ENCODE peak calls at places on chromosomes 4 and X, in seven cellular contexts. E is right cardiac atrium, J is H1, C is HAP-1, F is Peyer's patch, T is left lung, B is mucosa of descending colon. Y is an unnamed sample.

GRCh38 chr4:186227744-186228513 is 622 bp downstream of the KLKB1 start:
- DNase-seq in E (no peak), J (no peak), C (no peak), F (no peak), T (no peak), B (no peak), Y (no peak)

GRCh38 chr4:73451404-73451803 is 15.4 kb downstream of the AFP start:
- DNase-seq in E (no peak), J (no peak), C (no peak), F (no peak), T (no peak), B (no peak), Y (no peak)

GRCh38 chr4:123163501-123163900 is 233.1 kb upstream of the SPRY1 start:
- DNase-seq in E (no peak), J (no peak), C (no peak), F (no peak), T (no peak), B (no peak), Y (no peak)

GRCh38 chr4:91734682-91735081 is 569.1 kb upstream of the GRID2 start:
- DNase-seq in E (no peak), J (no peak), C (no peak), F (no peak), T (no peak), B (no peak), Y (no peak)

GRCh38 chrX:46381630-46382029 is 163.6 kb downstream of the ZNF674 start:
- DNase-seq in E (no peak), J (peak; percentile 46), C (peak; percentile 62), F (no peak), T (no peak), B (peak; percentile 25), Y (peak; percentile 8)

GRCh38 chrX:119758682-119759332 is 419 bp downstream of the SOWAHD start:
- DNase-seq in E (no peak), J (peak; percentile 66), C (no peak), F (peak; percentile 51), T (peak; percentile 87), B (peak; percentile 73), Y (peak; percentile 45)

GRCh38 chr4:28709821-28710330 is 1849.2 kb downstream of the STIM2 start:
- DNase-seq in E (no peak), J (no peak), C (no peak), F (no peak), T (no peak), B (no peak), Y (no peak)

GRCh38 chr4:673349-674091 is 556 bp downstream of the ATP5ME start:
- DNase-seq in E (peak; percentile 67), J (no peak), C (no peak), F (no peak), T (peak; percentile 91), B (peak; percentile 85), Y (no peak)

GRCh38 chrX:39823424-39823823 is 274.3 kb downstream of the BCOR start:
- DNase-seq in E (no peak), J (no peak), C (no peak), F (no peak), T (no peak), B (no peak), Y (no peak)

GRCh38 chrX:39821011-39821708 is 276.6 kb downstream of the BCOR start:
- DNase-seq in E (peak; percentile 37), J (peak; percentile 56), C (peak; percentile 15), F (no peak), T (no peak), B (no peak), Y (no peak)

GRCh38 chrX:39821709-39822095 is 276.1 kb downstream of the BCOR start:
- DNase-seq in E (no peak), J (no peak), C (no peak), F (no peak), T (no peak), B (no peak), Y (no peak)

GRCh38 chrX:39822133-39822748 is 275.5 kb downstream of the BCOR start:
- DNase-seq in E (no peak), J (no peak), C (no peak), F (no peak), T (no peak), B (no peak), Y (no peak)

GRCh38 chrX:39823848-39824247 is 273.9 kb downstream of the BCOR start:
- DNase-seq in E (no peak), J (no peak), C (no peak), F (no peak), T (no peak), B (no peak), Y (no peak)
- H3K4me1 ChIP-seq in E (no peaks in the 10 kb centered on the region), J (peaks cover 14% of the 10 kb centered on the region), C (no peaks in the 10 kb centered on the region), F (no peaks in the 10 kb centered on the region), T (no peaks in the 10 kb centered on the region), B (no peaks in the 10 kb centered on the region), Y (no peaks in the 10 kb centered on the region)

DNA sequence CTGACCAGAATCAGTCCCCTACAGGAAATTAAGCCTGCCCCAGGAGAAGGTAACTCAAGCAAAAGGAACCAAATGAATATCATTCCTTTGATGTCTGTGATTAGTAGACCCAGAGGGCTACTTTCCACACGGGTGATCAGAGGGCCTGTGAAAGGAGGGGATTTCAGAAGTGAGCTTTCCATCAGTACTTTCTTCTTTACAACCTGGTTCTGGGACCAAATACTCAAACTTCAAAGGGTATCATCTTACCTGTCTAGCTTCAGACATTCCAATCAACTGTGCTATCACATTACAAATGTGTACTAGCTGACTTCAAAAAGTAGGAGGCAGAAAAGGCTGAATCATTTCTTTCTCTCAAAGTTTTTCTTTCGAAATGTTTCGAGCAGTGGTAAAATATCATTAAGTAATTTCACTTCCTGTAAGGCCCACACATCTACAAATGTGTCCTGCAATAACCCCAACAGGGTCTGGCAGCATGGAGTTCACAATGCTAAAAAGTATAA is 23.9 kb downstream of the ACSL4 start:
- DNase-seq in E (no peak), J (no peak), C (no peak), F (no peak), T (no peak), B (no peak), Y (no peak)
- H3K4me3 ChIP-seq in E (no peak overlapping the region), J (no peak overlapping the region), C (no peak overlapping the region), F (no peak overlapping the region), T (no peak overlapping the region), B (no peak overlapping the region), Y (no peak overlapping the region)

GRCh38 chrX:22542641-22543040 is 269.9 kb downstream of the CBLL2 start:
- DNase-seq in E (no peak), J (no peak), C (no peak), F (no peak), T (no peak), B (no peak), Y (no peak)
- H3K9me3 ChIP-seq in E (no peaks in the 10 kb centered on the region), J (no peaks in the 10 kb centered on the region), C (no peaks in the 10 kb centered on the region), F (no peaks in the 10 kb centered on the region), T (no peaks in the 10 kb centered on the region), B (no peaks in the 10 kb centered on the region), Y (no peaks in the 10 kb centered on the region)

GRCh38 chrX:10111364-10112148 is 45.2 kb upstream of the CLCN4 start:
- DNase-seq in E (no peak), J (no peak), C (no peak), F (peak; percentile 81), T (no peak), B (peak; percentile 45), Y (peak; percentile 71)
- H3K4me1 ChIP-seq in E (peaks cover 7% of the 10 kb centered on the region), J (peaks cover 3% of the 10 kb centered on the region), C (no peaks in the 10 kb centered on the region), F (peaks cover 22% of the 10 kb centered on the region), T (no peaks in the 10 kb centered on the region), B (peaks cover 6% of the 10 kb centered on the region), Y (peaks cover 61% of the 10 kb centered on the region)

DNA sequence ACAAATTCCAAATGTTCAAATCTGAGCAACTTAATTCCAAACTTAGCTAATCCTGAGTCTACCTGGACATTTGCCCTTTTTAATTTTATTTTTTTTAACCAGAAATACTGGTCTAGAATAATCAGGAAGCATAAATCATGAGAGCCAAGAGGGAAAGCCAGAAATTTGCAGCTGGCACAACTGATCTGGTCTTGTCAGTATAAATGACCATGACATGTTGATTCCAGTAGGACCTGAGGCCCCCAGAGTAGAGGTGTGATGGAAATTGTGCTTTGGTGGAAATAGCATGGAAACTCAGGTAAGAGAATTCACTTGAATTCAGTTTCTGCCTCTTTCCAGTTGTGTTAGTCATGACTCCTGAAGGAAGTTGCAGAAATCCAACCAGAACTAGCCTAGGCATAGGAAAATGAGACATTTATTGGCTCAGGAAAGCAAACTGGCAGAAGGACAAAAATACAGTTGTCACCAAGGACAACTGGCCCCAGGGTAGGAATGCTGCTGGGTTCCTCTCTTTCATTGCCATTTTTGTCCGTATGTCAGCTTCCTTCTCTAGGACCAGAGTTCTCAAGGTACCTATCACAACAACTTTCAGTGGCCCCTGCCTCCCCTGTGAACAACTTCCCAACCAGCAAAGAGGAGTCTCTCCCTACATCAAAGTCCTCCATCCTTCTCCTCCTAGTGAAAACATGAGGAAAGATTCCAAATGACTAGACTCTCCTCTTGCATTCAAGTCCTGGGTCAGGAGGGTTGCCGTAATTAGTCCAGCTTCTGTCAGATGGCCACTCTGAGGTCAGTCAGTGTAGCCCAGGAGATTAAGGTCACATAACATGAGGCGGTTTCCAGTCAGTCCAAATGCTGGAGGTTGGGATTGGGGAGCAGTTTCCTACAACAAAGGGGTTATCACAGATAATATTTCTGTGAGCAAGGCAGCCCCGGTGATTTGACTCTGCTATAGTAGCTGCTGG is 29.3 kb upstream of the MYOZ2 start:
- DNase-seq in E (no peak), J (no peak), C (no peak), F (no peak), T (no peak), B (no peak), Y (no peak)
- H3K4me3 ChIP-seq in E (no peak overlapping the region), J (no peak overlapping the region), C (no peak overlapping the region), F (no peak overlapping the region), T (no peak overlapping the region), B (no peak overlapping the region), Y (no peak overlapping the region)

DNA sequence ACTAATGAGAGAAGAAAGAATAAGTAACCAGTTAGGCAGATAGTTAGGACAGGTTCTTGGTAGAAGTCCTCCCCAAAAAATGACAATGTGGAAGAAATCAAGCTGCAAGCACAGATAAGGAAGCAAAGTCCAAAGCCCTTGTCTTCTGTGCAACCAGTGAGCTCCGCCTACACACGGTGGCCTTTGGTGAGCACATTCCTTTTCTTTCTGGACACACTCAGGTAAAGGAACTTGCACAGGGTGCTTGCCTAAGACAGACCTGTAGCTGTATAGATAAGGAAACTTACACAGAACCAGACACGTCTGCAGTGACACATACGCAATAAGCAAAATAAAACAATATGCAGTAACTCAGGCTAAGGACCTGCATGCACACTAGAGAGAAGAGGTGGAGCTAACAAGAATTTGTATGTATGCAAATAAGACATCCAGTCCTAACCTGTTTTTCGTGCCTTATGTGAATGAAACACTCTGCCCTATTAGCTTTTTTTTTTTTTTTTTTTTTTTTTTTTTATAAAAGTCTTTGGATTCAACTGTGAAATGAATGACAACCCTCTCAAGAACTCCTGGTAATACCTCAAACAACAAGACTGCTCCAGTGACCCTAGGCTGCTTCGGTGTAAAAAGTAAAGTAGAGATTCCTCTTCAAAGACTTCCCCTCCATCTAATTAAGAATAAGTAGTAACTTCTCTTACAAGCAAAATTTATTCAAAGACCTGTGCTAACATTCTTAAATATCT is 48.8 kb downstream of the UGT2B10 start:
- DNase-seq in E (no peak), J (no peak), C (no peak), F (no peak), T (no peak), B (peak; percentile 71), Y (no peak)
- H3K9me3 ChIP-seq in E (no peaks in the 10 kb centered on the region), J (no peaks in the 10 kb centered on the region), C (no peaks in the 10 kb centered on the region), F (no peaks in the 10 kb centered on the region), T (no peaks in the 10 kb centered on the region), B (no peaks in the 10 kb centered on the region), Y (no peaks in the 10 kb centered on the region)

Y was measured in naive thymus-derived CD4-positive, alpha-beta T cell.